ENCODE peak calls at places on chromosomes 12 and 14, in six cellular contexts. A is A172, F is H54, B is hypothalamus, T is GM10248, O is fibroblast of pulmonary artery. D is an unnamed sample.

GRCh38 chr12:47797432-47797831 is 22.3 kb downstream of the HDAC7 start:
- DNase-seq in F (no peak), T (peak), A (no peak), B (no peak), O (no peak), D (no peak)

GRCh38 chr14:94357166-94357565 is 31.2 kb downstream of the SERPINA1 start:
- DNase-seq in T (no peak), F (no peak), B (no peak), O (no peak), A (no peak), D (no peak)

GRCh38 chr12:111448831-111449790 is 43.4 kb downstream of the SH2B3 start:
- DNase-seq in A (no peak), T (no peak), B (no peak), F (no peak), O (no peak), D (no peak)

GRCh38 chr12:102496571-102496970 is 16.2 kb upstream of the IGF1 start:
- DNase-seq in B (no peak), O (no peak), T (no peak), A (no peak), F (no peak), D (no peak)

GRCh38 chr14:63717704-63718103 is 10.2 kb downstream of the SGPP1 start:
- DNase-seq in O (peak), T (no peak), A (peak), F (no peak), B (no peak), D (no peak)

GRCh38 chr12:3658327-3659163 is 94.4 kb downstream of the CRACR2A start:
- DNase-seq in O (peak), F (no peak), B (no peak), A (no peak), T (peak), D (no peak)

GRCh38 chr12:67649165-67650126 is 901 bp downstream of the DYRK2 start:
- DNase-seq in F (peak), B (peak), A (no peak), O (no peak), T (peak), D (no peak)

GRCh38 chr12:98725481-98726247 is 80.6 kb downstream of the APAF1 start:
- DNase-seq in T (peak), B (no peak), A (peak), O (peak), F (peak), D (peak)

GRCh38 chr12:119463211-119463914 is 128.8 kb downstream of the CCDC60 start:
- DNase-seq in A (no peak), T (no peak), O (no peak), B (no peak), F (no peak), D (no peak)

GRCh38 chr12:92568631-92569128 is 134.1 kb upstream of the PLEKHG7 start:
- DNase-seq in O (no peak), A (no peak), B (no peak), F (no peak), T (no peak), D (no peak)